ENCODE peak calls at places on chromosomes 16 and 17, in seven cellular contexts. D, Q, Y, V, T, K and C are unnamed samples.

GRCh38 chr17:28151001-28151400 is 108.5 kb downstream of the NLK start:
- DNase-seq in D (no peak), Q (no peak), Y (no peak), V (no peak), T (no peak), K (no peak), C (no peak)

GRCh38 chr16:2790631-2791030 is 3.3 kb upstream of the PRSS33 start:
- DNase-seq in D (no peak), Q (no peak), Y (no peak), V (no peak), T (no peak), K (no peak), C (no peak)

GRCh38 chr17:56141046-56141839 is 12.0 kb upstream of the ANKFN1 start:
- DNase-seq in D (no peak), Q (no peak), Y (peak), V (no peak), T (no peak), K (no peak), C (no peak)

GRCh38 chr17:46958192-46958591 is 20.9 kb downstream of the RPRML start:
- DNase-seq in D (no peak), Q (no peak), Y (no peak), V (no peak), T (no peak), K (no peak), C (no peak)

GRCh38 chr16:22887445-22887844 is 73.5 kb downstream of the HS3ST2 start:
- DNase-seq in D (no peak), Q (no peak), Y (no peak), V (no peak), T (no peak), K (no peak), C (peak)

GRCh38 chr16:31569360-31569717 is 41.6 kb downstream of the AHSP start:
- DNase-seq in D (peak), Q (no peak), Y (no peak), V (no peak), T (no peak), K (no peak), C (no peak)

GRCh38 chr17:68048996-68049395 is 13.5 kb downstream of the KPNA2 start:
- DNase-seq in D (no peak), Q (no peak), Y (no peak), V (no peak), T (no peak), K (no peak), C (no peak)

GRCh38 chr16:4381072-4381934 is 9.7 kb downstream of the VASN start:
- DNase-seq in D (no peak), Q (no peak), Y (no peak), V (no peak), T (no peak), K (no peak), C (no peak)

GRCh38 chr16:72987480-72987901 is 60.4 kb downstream of the ZFHX3 start:
- DNase-seq in D (no peak), Q (no peak), Y (no peak), V (no peak), T (no peak), K (no peak), C (no peak)

GRCh38 chr17:35051579-35052239 is 11.8 kb downstream of the RFFL start:
- DNase-seq in D (no peak), Q (no peak), Y (no peak), V (no peak), T (no peak), K (no peak), C (no peak)

GRCh38 chr16:87824991-87825841 is 44.1 kb downstream of the SLC7A5 start:
- DNase-seq in D (no peak), Q (no peak), Y (no peak), V (no peak), T (no peak), K (no peak), C (no peak)

GRCh38 chr16:57367111-57367752 is 5.1 kb upstream of the CX3CL1 start:
- DNase-seq in D (no peak), Q (no peak), Y (peak), V (no peak), T (no peak), K (no peak), C (no peak)

GRCh38 chr17:82489851-82490511 is 29.6 kb upstream of the FOXK2 start:
- DNase-seq in D (no peak), Q (no peak), Y (no peak), V (no peak), T (no peak), K (no peak), C (no peak)

GRCh38 chr16:58882292-58882691 is 148.2 kb upstream of the GOT2 start:
- DNase-seq in D (no peak), Q (no peak), Y (no peak), V (no peak), T (no peak), K (no peak), C (no peak)

GRCh38 chr16:71351558-71351901 is 7.0 kb upstream of the CALB2 start:
- DNase-seq in D (no peak), Q (no peak), Y (no peak), V (no peak), T (no peak), K (no peak), C (no peak)